ENCODE peak calls at places on chromosomes 5 and 9, in seven cellular contexts. T is fibroblast of pulmonary artery, Q is uterus, M is thoracic aorta, X is dorsolateral prefrontal cortex, H is bronchial epithelial cell, D is adrenal gland. V is an unnamed sample.
A peak's percentile ranks its signal among the peaks of the same experiment; 100 is the strongest.

GRCh38 chr9:37679649-37680402 is 29.1 kb downstream of the FRMPD1 start:
- DNase-seq in X (no peak), M (no peak), T (no peak), Q (no peak), D (no peak), H (no peak), V (no peak)

GRCh38 chr9:4297151-4297794 is 2.6 kb downstream of the GLIS3 start:
- DNase-seq in X (no peak), T (peak; percentile 91), Q (peak; percentile 83), D (peak; percentile 81), M (peak; percentile 62), H (peak; percentile 68), V (no peak)

GRCh38 chr9:108093773-108094675 is 604.5 kb upstream of the KLF4 start:
- DNase-seq in H (peak; percentile 92), T (no peak), M (no peak), D (no peak), X (no peak), Q (no peak), V (no peak)

GRCh38 chr9:75962186-75963036 is 71.9 kb downstream of the PCSK5 start:
- DNase-seq in X (no peak), Q (no peak), D (no peak), T (no peak), M (no peak), H (no peak), V (no peak)

GRCh38 chr5:169088032-169088726 is 212.8 kb downstream of the SLIT3 start:
- DNase-seq in M (no peak), X (no peak), T (no peak), Q (no peak), D (peak; percentile 24), H (no peak), V (no peak)

GRCh38 chr5:7047862-7048261 is 334.6 kb downstream of the TENT4A start:
- DNase-seq in M (no peak), X (no peak), D (no peak), Q (no peak), H (no peak), T (no peak), V (no peak)

GRCh38 chr5:27969157-27969556 is 930.8 kb upstream of the CDH9 start:
- DNase-seq in M (no peak), Q (no peak), H (no peak), D (no peak), X (no peak), T (no peak), V (no peak)

GRCh38 chr5:171226096-171226495 is 83.0 kb upstream of the TLX3 start:
- DNase-seq in X (no peak), D (no peak), T (no peak), M (no peak), Q (no peak), H (no peak), V (no peak)

GRCh38 chr5:78927657-78928282 is 57.3 kb downstream of the ARSB start:
- DNase-seq in T (peak; percentile 79), M (no peak), D (no peak), H (no peak), X (no peak), Q (no peak), V (peak; percentile 53)

GRCh38 chr9:127131871-127132270 is 9.4 kb upstream of the ANGPTL2 start:
- DNase-seq in X (no peak), T (peak; percentile 81), H (peak; percentile 66), D (peak; percentile 51), M (no peak), Q (peak; percentile 25), V (no peak)

GRCh38 chr9:120366646-120367019 is 213.3 kb downstream of the CDK5RAP2 start:
- DNase-seq in H (peak; percentile 62), M (no peak), X (no peak), D (peak; percentile 69), Q (no peak), T (peak; percentile 95), V (peak; percentile 62)
- TF ChIP-seq CTCF in H (peak; percentile 14), M (no peak), X (no peak), D (no peak), Q (no peak), T (peak; percentile 64), V (peak; percentile 54)

DNA sequence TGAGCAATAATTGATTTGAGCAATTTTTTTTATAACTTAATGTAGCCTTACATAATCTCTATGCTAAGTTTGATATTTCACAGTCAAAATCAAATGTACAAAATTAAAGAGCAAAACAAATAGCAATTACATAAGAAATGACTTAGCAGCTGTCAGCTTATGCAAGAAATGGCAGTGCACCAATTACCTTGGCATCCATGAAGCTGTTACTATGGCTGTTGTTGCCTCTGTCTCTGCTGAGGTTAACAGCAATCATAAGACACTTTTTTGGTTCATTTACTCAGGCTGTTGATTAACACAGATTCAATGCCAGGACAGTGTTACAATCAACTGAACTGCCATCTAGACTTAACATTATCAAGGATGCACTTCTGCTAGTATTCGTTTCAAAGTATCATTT is 1084.4 kb upstream of the COX7C start:
- DNase-seq in X (no peak), T (no peak), D (no peak), M (no peak), H (no peak), Q (no peak), V (no peak)
- H3K4me3 ChIP-seq in X (no peak overlapping the region), T (no peak overlapping the region), D (no peak overlapping the region), M (no peak overlapping the region), H (no peak overlapping the region), Q (no peak overlapping the region), V (no peak overlapping the region)

GRCh38 chr5:36363776-36364175 is 62.1 kb upstream of the RANBP3L start:
- DNase-seq in T (peak; percentile 17), H (no peak), D (no peak), Q (no peak), M (no peak), X (no peak), V (no peak)
- TF ChIP-seq CTCF in T (no peak), H (no peak), D (no peak), Q (no peak), M (no peak), X (no peak), V (no peak)

DNA sequence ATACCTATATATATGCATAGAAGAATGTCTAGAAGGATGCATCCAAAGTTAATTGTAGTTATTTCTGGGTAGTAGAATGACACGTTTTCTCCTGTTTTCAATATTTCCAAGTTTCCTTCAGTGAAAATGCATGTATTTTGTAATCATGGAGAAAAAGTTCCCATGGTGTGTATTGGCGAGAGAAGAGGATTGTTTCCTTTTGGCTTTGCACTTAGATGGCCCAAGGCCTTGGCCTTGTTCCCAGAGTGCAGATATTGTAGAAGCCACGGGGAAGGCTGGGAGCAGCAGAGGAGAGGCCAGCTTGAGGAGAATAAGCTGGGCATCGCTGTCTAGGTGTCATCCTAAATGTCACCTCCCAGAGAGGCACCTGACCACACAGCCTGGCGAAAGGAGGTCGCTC is 44.0 kb downstream of the IRF1 start:
- DNase-seq in H (no peak), T (peak; percentile 94), D (peak; percentile 93), Q (peak; percentile 83), M (no peak), X (peak; percentile 90), V (no peak)
- H3K4me3 ChIP-seq in H (no peak overlapping the region), T (no peak overlapping the region), D (no peak overlapping the region), Q (no peak overlapping the region), M (no peak overlapping the region), X (no peak overlapping the region), V (no peak overlapping the region)

GRCh38 chr9:129320575-129321311 is 142.7 kb upstream of the IER5L start:
- DNase-seq in D (peak; percentile 90), X (peak; percentile 77), Q (peak; percentile 86), T (peak; percentile 88), M (no peak), H (peak; percentile 65), V (peak; percentile 63)
- TF ChIP-seq CTCF in D (peak; percentile 34), X (no peak), Q (no peak), T (peak; percentile 8), M (peak; percentile 37), H (no peak), V (no peak)

GRCh38 chr5:175610381-175610780 is 47.5 kb upstream of the HRH2 start:
- DNase-seq in H (no peak), M (no peak), D (no peak), T (no peak), X (no peak), Q (no peak), V (no peak)
- H3K4me3 ChIP-seq in H (no peak overlapping the region), M (no peak overlapping the region), D (no peak overlapping the region), T (no peak overlapping the region), X (no peak overlapping the region), Q (no peak overlapping the region), V (no peak overlapping the region)

GRCh38 chr9:121930970-121931369 is 162.1 kb downstream of the TTLL11 start:
- DNase-seq in D (no peak), M (no peak), Q (no peak), H (no peak), X (no peak), T (no peak), V (no peak)

GRCh38 chr9:121927081-121927480 is 166.0 kb downstream of the TTLL11 start:
- DNase-seq in M (no peak), Q (no peak), X (no peak), T (no peak), D (no peak), H (no peak), V (no peak)

GRCh38 chr9:121927636-121928035 is 165.5 kb downstream of the TTLL11 start:
- DNase-seq in T (no peak), X (peak; percentile 14), D (no peak), M (no peak), Q (no peak), H (no peak), V (no peak)

GRCh38 chr9:121926417-121926816 is 166.7 kb downstream of the TTLL11 start:
- DNase-seq in X (peak; percentile 55), M (no peak), D (no peak), Q (no peak), H (no peak), T (no peak), V (no peak)

DNA sequence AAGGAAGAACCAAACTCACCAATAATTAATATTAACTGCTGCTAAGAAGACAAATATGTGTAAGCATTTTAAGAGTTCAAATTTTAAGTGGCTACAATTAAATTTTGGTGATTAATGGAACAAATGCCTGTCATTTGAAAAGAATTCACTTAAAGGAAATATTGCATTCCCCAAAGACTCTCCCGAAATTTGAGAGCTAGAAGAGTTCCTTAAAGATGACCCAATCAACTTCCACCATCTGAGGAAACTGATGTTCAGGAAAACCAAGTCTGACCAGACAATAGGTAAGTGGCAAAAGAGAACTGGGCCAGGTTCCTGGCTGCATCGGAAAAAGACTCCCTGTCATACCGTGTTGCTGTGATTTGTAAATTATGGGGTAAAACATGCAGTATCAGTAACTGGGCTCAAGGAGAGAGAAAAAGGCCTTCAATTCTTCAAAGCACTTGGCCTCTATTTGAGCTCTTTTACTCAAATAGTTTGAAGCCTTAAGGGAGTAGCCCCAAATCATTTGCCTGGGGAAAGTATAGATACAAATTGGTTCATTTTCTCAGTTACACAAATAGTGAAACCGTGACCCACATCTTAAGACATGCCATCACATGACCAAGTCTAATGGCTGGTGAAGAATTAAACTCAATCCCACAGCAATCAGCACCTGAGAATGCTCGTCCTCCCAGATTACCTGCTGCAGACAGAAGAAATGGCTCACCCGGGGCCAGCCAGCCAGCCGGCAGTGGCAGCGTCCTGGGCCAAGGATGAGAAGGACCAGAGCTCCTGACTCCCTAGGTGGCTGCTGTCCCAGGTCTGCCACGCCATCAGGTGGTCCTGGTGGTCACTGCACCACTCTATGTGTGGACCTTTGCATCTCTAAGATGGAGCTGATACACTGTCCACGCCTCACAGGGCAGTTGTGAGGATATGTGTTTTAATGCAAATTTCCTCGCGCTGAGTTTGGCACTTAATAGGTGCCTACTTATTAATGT is 162.9 kb downstream of the TTLL11 start:
- DNase-seq in T (no peak), M (no peak), X (no peak), H (no peak), Q (no peak), D (no peak), V (no peak)
- TF ChIP-seq CTCF in T (peak; percentile 12), M (no peak), X (no peak), H (no peak), Q (peak; percentile 17), D (no peak), V (no peak)

V was measured in AG04449.